ENCODE peak calls at places on chromosomes 2 and 18, in eight cellular contexts. D is breast epithelium; B is HCT116; N is ELR; J is DMS153; Q is NCI-H345; F is AG04450; C is stimulated activated CD4-positive, alpha-beta T cell treated with anti-CD3 and anti-CD28 coated beads, Interleukin-2, amount 100 ng/mL, for 48 hours. T is an unnamed sample.

GRCh38 chr2:64750001-64750816 is 96.5 kb upstream of the SERTAD2 start:
- DNase-seq in D (peak; percentile 55), B (no peak), N (peak; percentile 71), J (no peak), Q (peak; percentile 51), F (no peak), C (no peak), T (peak; percentile 50)

GRCh38 chr2:170846318-170846717 is 29.6 kb downstream of the GAD1 start:
- DNase-seq in D (no peak), B (no peak), N (no peak), J (no peak), Q (no peak), F (no peak), C (no peak), T (no peak)

GRCh38 chr18:13437801-13438506 is 219.4 kb downstream of the LDLRAD4 start:
- DNase-seq in D (peak; percentile 42), B (no peak), N (no peak), J (no peak), Q (peak; percentile 49), F (no peak), C (peak; percentile 52), T (no peak)

GRCh38 chr2:263022-263738 is 652 bp downstream of the SH3YL1 start:
- DNase-seq in D (no peak), B (no peak), N (no peak), J (no peak), Q (no peak), F (no peak), C (no peak), T (no peak)

GRCh38 chr2:226983891-226984290 is 148.0 kb downstream of the RHBDD1 start:
- DNase-seq in D (no peak), B (no peak), N (no peak), J (no peak), Q (no peak), F (no peak), C (no peak), T (no peak)

GRCh38 chr2:156540706-156541105 is 104.5 kb downstream of the GPD2 start:
- DNase-seq in D (no peak), B (no peak), N (no peak), J (no peak), Q (no peak), F (no peak), C (no peak), T (no peak)

GRCh38 chr18:59029663-59030421 is 109.8 kb upstream of the SEC11C start:
- DNase-seq in D (no peak), B (no peak), N (no peak), J (no peak), Q (no peak), F (no peak), C (no peak), T (no peak)

GRCh38 chr18:12307871-12308385 is at the start of gene TUBB6:
- DNase-seq in D (peak; percentile 61), B (no peak), N (peak; percentile 91), J (no peak), Q (peak; percentile 55), F (no peak), C (peak; percentile 18), T (no peak)

GRCh38 chr2:215505044-215505786 is 69.3 kb upstream of the FN1 start:
- DNase-seq in D (no peak), B (no peak), N (peak; percentile 26), J (no peak), Q (no peak), F (peak; percentile 20), C (no peak), T (no peak)

GRCh38 chr2:189751080-189751658 is 11.4 kb downstream of the OSGEPL1 start:
- DNase-seq in D (no peak), B (peak; percentile 15), N (peak; percentile 69), J (peak; percentile 1), Q (peak; percentile 35), F (no peak), C (peak; percentile 37), T (peak; percentile 39)

GRCh38 chr2:135573620-135574019 is 42.3 kb downstream of the R3HDM1 start:
- DNase-seq in D (no peak), B (no peak), N (no peak), J (no peak), Q (no peak), F (no peak), C (no peak), T (no peak)

GRCh38 chr2:233387667-233388528 is 33.6 kb downstream of the DGKD start:
- DNase-seq in D (peak; percentile 75), B (no peak), N (no peak), J (no peak), Q (no peak), F (peak; percentile 84), C (no peak), T (no peak)

GRCh38 chr2:203670939-203671338 is 35.5 kb upstream of the CD28 start:
- DNase-seq in D (no peak), B (no peak), N (no peak), J (no peak), Q (no peak), F (no peak), C (no peak), T (no peak)

GRCh38 chr18:76619342-76620315 is 124.6 kb upstream of the ZNF516 start:
- DNase-seq in D (peak; percentile 80), B (no peak), N (peak; percentile 15), J (peak; percentile 58), Q (no peak), F (no peak), C (no peak), T (no peak)

GRCh38 chr18:26307161-26307773 is 81.0 kb downstream of the TAF4B start:
- DNase-seq in D (peak; percentile 27), B (peak; percentile 15), N (peak; percentile 65), J (no peak), Q (peak; percentile 53), F (peak; percentile 15), C (no peak), T (no peak)

GRCh38 chr2:174337337-174338154 is 2.8 kb downstream of the SP9 start:
- DNase-seq in D (no peak), B (no peak), N (peak; percentile 56), J (no peak), Q (peak; percentile 39), F (no peak), C (peak; percentile 17), T (no peak)

GRCh38 chr2:237896941-237897340 is 37.5 kb downstream of the RAMP1 start:
- DNase-seq in D (no peak), B (no peak), N (no peak), J (no peak), Q (no peak), F (no peak), C (no peak), T (no peak)

GRCh38 chr2:241945311-241945710 is 75.8 kb downstream of the RTP5 start:
- DNase-seq in D (no peak), B (no peak), N (no peak), J (no peak), Q (no peak), F (no peak), C (no peak), T (no peak)

GRCh38 chr2:33134764-33135560 is 188.2 kb downstream of the LTBP1 start:
- DNase-seq in D (no peak), B (no peak), N (peak; percentile 41), J (no peak), Q (no peak), F (no peak), C (no peak), T (no peak)

GRCh38 chr2:234556848-234557573 is 60.1 kb upstream of the ARL4C start:
- DNase-seq in D (no peak), B (no peak), N (peak; percentile 68), J (peak; percentile 18), Q (no peak), F (no peak), C (no peak), T (no peak)

GRCh38 chr2:201403904-201404303 is 46.8 kb upstream of the FLACC1 start:
- DNase-seq in D (no peak), B (no peak), N (no peak), J (no peak), Q (peak; percentile 24), F (no peak), C (no peak), T (peak; percentile 63)

GRCh38 chr2:157777425-157777824 is 98.7 kb downstream of the ACVR1 start:
- DNase-seq in D (no peak), B (peak; percentile 28), N (peak; percentile 68), J (no peak), Q (peak; percentile 43), F (peak; percentile 33), C (peak; percentile 49), T (no peak)

GRCh38 chr2:54052825-54053718 is 62.3 kb upstream of the ACYP2 start:
- DNase-seq in D (no peak), B (no peak), N (peak; percentile 54), J (no peak), Q (no peak), F (no peak), C (no peak), T (no peak)

GRCh38 chr2:220556658-220557057 is 929.2 kb downstream of the SLC4A3 start:
- DNase-seq in D (no peak), B (no peak), N (peak; percentile 84), J (no peak), Q (no peak), F (no peak), C (no peak), T (peak; percentile 28)

GRCh38 chr2:133841905-133842304 is 273.6 kb upstream of the NCKAP5 start:
- DNase-seq in D (no peak), B (no peak), N (peak; percentile 99), J (no peak), Q (no peak), F (peak; percentile 76), C (no peak), T (peak; percentile 88)

GRCh38 chr2:31764169-31764568 is 183.4 kb upstream of the SRD5A2 start:
- DNase-seq in D (no peak), B (no peak), N (no peak), J (no peak), Q (no peak), F (no peak), C (no peak), T (peak; percentile 42)

GRCh38 chr2:126227250-126227649 is 428.7 kb upstream of the GYPC start:
- DNase-seq in D (no peak), B (no peak), N (no peak), J (no peak), Q (no peak), F (no peak), C (no peak), T (no peak)

GRCh38 chr18:48405108-48405507 is 4.1 kb downstream of the ZBTB7C start:
- DNase-seq in D (no peak), B (no peak), N (peak; percentile 56), J (no peak), Q (no peak), F (no peak), C (no peak), T (peak; percentile 62)

GRCh38 chr2:210172219-210172575 is 988 bp upstream of the KANSL1L start:
- DNase-seq in D (no peak), B (no peak), N (peak; percentile 24), J (no peak), Q (no peak), F (no peak), C (no peak), T (no peak)

GRCh38 chr2:209331291-209331844 is 92.5 kb upstream of the MAP2 start:
- DNase-seq in D (no peak), B (peak; percentile 62), N (peak; percentile 54), J (peak; percentile 45), Q (peak; percentile 51), F (no peak), C (no peak), T (peak; percentile 36)

GRCh38 chr2:134736167-134736885 is 17.5 kb upstream of the TMEM163 start:
- DNase-seq in D (no peak), B (peak; percentile 3), N (peak; percentile 89), J (no peak), Q (no peak), F (no peak), C (no peak), T (peak; percentile 36)

GRCh38 chr2:164920430-164920829 is 34.9 kb downstream of the SLC38A11 start:
- DNase-seq in D (no peak), B (no peak), N (peak; percentile 97), J (no peak), Q (no peak), F (peak; percentile 81), C (no peak), T (peak; percentile 83)

GRCh38 chr2:162221064-162221463 is 22.2 kb downstream of the FAP start:
- DNase-seq in D (no peak), B (peak; percentile 66), N (peak; percentile 79), J (no peak), Q (no peak), F (no peak), C (peak; percentile 64), T (peak; percentile 44)